ENCODE peak calls at places on chromosomes 5 and 9, in four cellular contexts. X is HepG2, V is IMR-90, P is K562. C is an unnamed sample.

GRCh38 chr5:133742370-133743036 is 130.2 kb upstream of the FSTL4 start:
- DNase-seq in X (no peak), P (no peak), V (no peak), C (peak; percentile 46)

GRCh38 chr5:5105531-5105930 is 34.6 kb upstream of the ADAMTS16 start:
- DNase-seq in X (no peak), P (no peak), V (no peak), C (no peak)

GRCh38 chr9:88005146-88005750 is 30.9 kb upstream of the CDK20 start:
- DNase-seq in P (no peak), X (no peak), V (no peak), C (no peak)

GRCh38 chr5:172729588-172729987 is 41.4 kb downstream of the DUSP1 start:
- DNase-seq in X (no peak), V (no peak), P (no peak), C (no peak)

GRCh38 chr9:30382271-30382670 is 2002.2 kb upstream of the ACO1 start:
- DNase-seq in X (no peak), V (no peak), P (no peak), C (no peak)

GRCh38 chr9:4073371-4073770 is 226.5 kb downstream of the GLIS3 start:
- DNase-seq in P (no peak), X (peak; percentile 8), V (no peak), C (peak; percentile 38)

GRCh38 chr5:108749130-108749861 is 1.6 kb downstream of the FER start:
- DNase-seq in P (peak; percentile 73), X (no peak), V (no peak), C (peak; percentile 38)

GRCh38 chr9:18707489-18708210 is 233.7 kb downstream of the ADAMTSL1 start:
- DNase-seq in V (no peak), X (no peak), P (no peak), C (no peak)

GRCh38 chr5:10502578-10502977 is 60.9 kb downstream of the ROPN1L start:
- DNase-seq in P (peak; percentile 46), X (peak; percentile 15), V (no peak), C (peak; percentile 53)

GRCh38 chr5:141150993-141151325 is 1.1 kb downstream of the PCDHB6 start:
- DNase-seq in P (no peak), V (no peak), X (no peak), C (no peak)

GRCh38 chr9:72978724-72979123 is 25.9 kb upstream of the ALDH1A1 start:
- DNase-seq in V (no peak), X (no peak), P (no peak), C (peak; percentile 68)

GRCh38 chr5:160083012-160083436 is 36.2 kb downstream of the PWWP2A start:
- DNase-seq in V (peak; percentile 81), X (no peak), P (no peak), C (no peak)

GRCh38 chr5:149854881-149855280 is 89.7 kb downstream of the PDE6A start:
- DNase-seq in X (no peak), P (no peak), V (no peak), C (no peak)

GRCh38 chr9:69895659-69896058 is 75.0 kb downstream of the CFAP95 start:
- DNase-seq in X (no peak), P (no peak), V (no peak), C (peak; percentile 20)

GRCh38 chr9:69900406-69900805 is 79.8 kb downstream of the CFAP95 start:
- DNase-seq in P (no peak), X (no peak), V (peak; percentile 56), C (no peak)

GRCh38 chr9:69898714-69899209 is 78.1 kb downstream of the CFAP95 start:
- DNase-seq in P (no peak), X (peak; percentile 64), V (peak; percentile 92), C (no peak)

GRCh38 chr9:69895185-69895584 is 74.6 kb downstream of the CFAP95 start:
- DNase-seq in X (no peak), V (no peak), P (no peak), C (peak; percentile 29)

GRCh38 chr9:69899491-69899890 is 78.9 kb downstream of the CFAP95 start:
- DNase-seq in X (no peak), P (no peak), V (no peak), C (no peak)
- H3K4me2 ChIP-seq in X (no peak overlapping the region), P (no peak overlapping the region), V (no peak overlapping the region), C (peak overlapping the region; percentile 58)

DNA sequence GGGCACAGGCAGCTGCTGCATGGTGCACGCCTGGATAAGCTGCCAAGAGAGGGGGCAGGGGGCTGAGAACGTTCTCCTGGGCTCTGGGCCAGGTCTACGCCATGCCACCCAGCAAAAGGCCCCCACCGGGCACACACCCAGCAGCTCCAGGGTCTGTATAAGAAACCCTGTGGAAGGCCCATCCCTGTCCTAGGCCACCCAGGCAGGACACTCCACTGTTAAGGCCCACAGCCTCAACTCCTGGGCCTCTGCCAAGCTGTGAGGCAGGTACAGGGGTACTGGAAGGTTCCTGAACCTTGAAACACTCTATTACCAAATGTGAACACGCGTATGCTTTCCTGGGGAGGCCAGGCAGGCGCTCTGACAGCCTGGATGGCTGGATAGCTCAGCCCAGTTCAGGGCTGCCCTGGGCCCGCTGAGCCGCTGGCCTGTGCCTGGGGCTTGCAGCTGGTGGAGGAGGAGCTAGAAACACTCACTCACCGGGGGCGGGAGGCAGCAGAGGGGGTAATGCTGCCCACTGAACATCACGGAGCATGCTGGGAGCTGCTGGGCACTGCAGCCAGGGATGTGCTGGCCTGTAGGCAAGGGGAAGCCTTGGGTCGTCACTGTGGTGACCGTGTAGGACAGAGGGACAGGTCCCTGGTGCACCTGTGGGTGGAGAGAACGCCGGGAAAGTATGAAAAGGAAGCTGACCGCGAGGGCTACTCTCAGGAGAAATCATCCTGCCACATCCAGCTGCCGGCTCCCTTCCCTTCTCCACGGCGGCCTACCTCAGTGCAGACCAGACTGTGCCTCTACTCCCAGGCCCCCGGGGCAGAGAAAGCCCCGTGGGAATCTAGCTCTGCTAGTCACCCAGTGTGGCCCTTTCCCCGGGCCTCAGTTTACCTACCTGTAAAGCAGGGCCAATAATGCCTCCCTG is 6.0 kb downstream of the RNF44 start:
- DNase-seq in P (no peak), X (no peak), V (peak; percentile 74), C (no peak)
- TF ChIP-seq SMC3 in P (no peak), X (no peak), V (no peak), C (no peak)

GRCh38 chr9:133320421-133320881 is 15.5 kb downstream of the SURF6 start:
- DNase-seq in P (no peak), V (no peak), X (no peak), C (peak; percentile 24)
- TF ChIP-seq MAZ in P (no peak), V (no peak), X (no peak), C (no peak)

DNA sequence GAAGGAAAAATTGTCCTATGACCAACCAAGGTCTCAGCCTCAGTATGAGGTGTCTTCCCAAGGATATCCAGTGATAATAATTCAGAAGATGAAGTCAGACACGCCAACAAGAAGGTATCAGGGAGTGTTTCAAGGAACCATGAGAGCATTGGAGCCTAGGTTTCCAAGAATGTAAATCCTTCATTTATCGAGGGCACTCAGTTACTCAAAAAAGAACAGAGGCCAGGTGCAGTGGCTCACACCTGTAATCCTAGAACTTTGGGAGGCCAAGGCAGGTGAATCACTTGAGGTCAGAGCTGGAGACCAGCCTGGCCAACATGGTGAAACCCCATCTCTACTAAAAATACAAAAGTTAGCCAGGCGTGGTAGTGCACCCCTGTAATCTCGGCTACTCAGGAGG is 70.8 kb downstream of the PLAC8L1 start:
- DNase-seq in P (no peak), V (no peak), X (no peak), C (no peak)
- H3K4me2 ChIP-seq in P (no peak overlapping the region), V (no peak overlapping the region), X (no peak overlapping the region), C (no peak overlapping the region)

GRCh38 chr9:37920471-37921167 is 16.7 kb upstream of the SLC25A51 start:
- DNase-seq in P (peak; percentile 44), X (no peak), V (no peak), C (peak; percentile 28)
- TF ChIP-seq SMC3 in P (no peak), X (no peak), V (no peak), C (no peak)

DNA sequence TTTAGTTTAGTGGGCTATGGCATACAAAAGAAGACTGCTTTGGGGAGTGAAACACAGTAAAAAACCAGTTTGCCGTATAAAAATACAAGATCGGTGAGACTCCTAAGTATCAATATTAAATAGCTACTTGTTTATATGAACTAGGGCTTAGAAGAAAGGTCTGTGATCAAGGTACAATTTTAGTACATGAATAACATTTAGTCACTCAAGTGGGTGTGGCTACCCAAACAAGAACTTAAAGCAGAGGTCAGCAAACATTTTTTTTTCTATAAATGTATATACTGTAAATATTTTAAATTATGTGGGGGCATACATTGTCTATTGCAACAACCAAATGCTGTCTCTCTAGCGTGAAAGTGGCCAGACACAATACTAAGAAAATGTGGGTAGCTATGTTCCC is 1452.5 kb upstream of the NUDT12 start:
- DNase-seq in P (no peak), V (no peak), X (no peak), C (no peak)
- TF ChIP-seq MAZ in P (no peak), V (no peak), X (no peak), C (no peak)

GRCh38 chr5:39440964-39441363 is 16.2 kb upstream of the DAB2 start:
- DNase-seq in V (no peak), P (no peak), X (no peak), C (no peak)

GRCh38 chr5:39443911-39444310 is 19.1 kb upstream of the DAB2 start:
- DNase-seq in X (no peak), V (no peak), P (no peak), C (no peak)

GRCh38 chr5:39437469-39437868 is 12.7 kb upstream of the DAB2 start:
- DNase-seq in P (no peak), V (no peak), X (peak; percentile 90), C (peak; percentile 62)

GRCh38 chr5:39441838-39442237 is 17.1 kb upstream of the DAB2 start:
- DNase-seq in X (no peak), V (no peak), P (no peak), C (no peak)

DNA sequence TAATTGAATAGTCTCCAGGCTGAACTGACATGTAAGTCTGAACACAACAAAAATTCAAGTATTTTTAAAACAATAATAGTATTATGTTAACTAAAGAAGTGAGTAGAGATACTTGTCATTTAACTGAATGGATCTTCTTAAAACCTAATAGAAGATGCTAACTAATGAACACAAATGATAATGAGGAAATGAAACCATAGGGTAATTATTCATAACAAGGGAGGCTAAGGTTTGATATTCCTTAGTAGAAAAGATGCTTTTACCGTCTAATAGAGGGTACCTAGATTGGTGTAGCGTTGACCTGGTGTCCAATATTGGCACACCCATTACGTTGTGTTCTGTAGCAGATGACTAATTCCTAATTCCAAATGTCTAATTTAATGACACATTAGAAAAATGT is 14.8 kb upstream of the DAB2 start:
- DNase-seq in V (no peak), X (no peak), P (no peak), C (no peak)
- H3K4me2 ChIP-seq in V (no peak overlapping the region), X (no peak overlapping the region), P (no peak overlapping the region), C (no peak overlapping the region)

DNA sequence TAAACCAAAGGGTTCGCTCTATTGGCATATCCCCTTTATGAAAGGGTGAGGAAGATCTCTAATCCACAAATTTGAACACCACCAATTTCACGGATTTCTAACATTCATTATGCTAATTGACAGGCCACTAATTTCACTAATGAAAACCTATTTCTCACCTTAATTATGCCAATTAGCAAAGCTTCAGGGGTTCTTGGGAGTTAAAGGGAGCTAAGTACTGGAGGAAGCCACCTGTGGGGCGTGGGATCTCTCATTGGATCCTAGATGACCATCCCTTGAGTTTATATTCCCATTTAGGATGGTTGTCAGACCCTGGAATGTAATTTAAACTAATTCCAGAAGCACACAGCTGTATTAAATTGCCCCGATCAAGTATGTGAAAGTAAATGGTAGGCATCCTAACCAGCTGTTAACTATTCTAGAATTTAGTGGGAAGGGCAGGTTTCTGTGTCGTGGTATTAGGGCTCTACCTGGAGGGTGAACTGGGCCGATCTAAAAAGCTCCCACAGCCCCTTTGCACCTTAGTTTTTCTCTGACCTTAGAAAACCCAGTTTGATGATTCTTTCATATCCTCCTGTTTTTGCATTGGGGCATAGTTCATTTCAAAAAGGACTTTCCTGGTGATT is 77.1 kb downstream of the C9orf152 start:
- DNase-seq in P (no peak), X (no peak), V (no peak), C (no peak)
- TF ChIP-seq SMC3 in P (no peak), X (no peak), V (no peak), C (no peak)

GRCh38 chr9:3001311-3001710 is 157.4 kb upstream of the PUM3 start:
- DNase-seq in P (no peak), X (no peak), V (no peak), C (no peak)
- TF ChIP-seq MAZ in P (no peak), X (no peak), V (no peak), C (no peak)